ENCODE peak calls at places on chromosomes 11 and 22, in five cellular contexts. B is neuronal stem cell, V is H9, T is trophoblast cell, K is H1. U is an unnamed sample. For H3K4me1, the result is how much of the 10 kb centered on the place peaks cover.

GRCh38 chr11:73467505-73467904 is 91.3 kb downstream of the RELT start:
- DNase-seq in B (no peak), V (no peak), T (no peak), K (no peak), U (no peak)

GRCh38 chr11:82523141-82523540 is 210.5 kb downstream of the FAM181B start:
- DNase-seq in B (peak), V (peak), T (no peak), K (no peak), U (no peak)

GRCh38 chr22:37525073-37525745 is 6.0 kb upstream of the CARD10 start:
- DNase-seq in B (no peak), V (no peak), T (peak), K (no peak), U (peak)

GRCh38 chr11:61587951-61588695 is 7.2 kb upstream of the SYT7 start:
- DNase-seq in B (peak), V (peak), T (no peak), K (peak), U (no peak)

GRCh38 chr11:66546368-66546965 is at the start of gene ACTN3:
- DNase-seq in B (peak), V (peak), T (peak), K (peak), U (no peak)

GRCh38 chr22:31093090-31093850 is 12.2 kb downstream of the SMTN start:
- DNase-seq in B (no peak), V (peak), T (no peak), K (peak), U (no peak)

GRCh38 chr11:11428714-11429113 is 75.7 kb upstream of the CSNK2A3 start:
- DNase-seq in B (no peak), V (no peak), T (no peak), K (no peak), U (no peak)

GRCh38 chr11:73393479-73394415 is 17.5 kb downstream of the RELT start:
- DNase-seq in B (peak), V (peak), T (peak), K (peak), U (peak)

GRCh38 chr22:38569972-38570840 is at the start of gene DMC1:
- DNase-seq in B (peak), V (peak), T (peak), K (peak), U (peak)

GRCh38 chr11:66002648-66003225 is 434 bp downstream of the BANF1 start:
- DNase-seq in B (no peak), V (peak), T (peak), K (no peak), U (peak)

GRCh38 chr11:112004389-112004788 is 20.8 kb upstream of the DLAT start:
- DNase-seq in B (no peak), V (peak), T (no peak), K (peak), U (no peak)

GRCh38 chr11:117560786-117561530 is 233.3 kb downstream of the CEP164 start:
- DNase-seq in B (no peak), V (no peak), T (no peak), K (no peak), U (no peak)

GRCh38 chr11:12499071-12499470 is 121.7 kb downstream of the PARVA start:
- DNase-seq in B (no peak), V (no peak), T (peak), K (peak), U (no peak)

GRCh38 chr11:70763606-70764005 is 365.3 kb downstream of the CTTN start:
- DNase-seq in B (no peak), V (no peak), T (no peak), K (no peak), U (no peak)

GRCh38 chr11:119206512-119207299 is 567 bp downstream of the CBL start:
- DNase-seq in B (peak), V (peak), T (no peak), K (peak), U (peak)
- H2BK120ac ChIP-seq in B (no peak), V (no peak), T (peak), K (no peak), U (peak)

GRCh38 chr11:1761110-1761856 is 2.4 kb downstream of the CTSD start:
- DNase-seq in B (no peak), V (no peak), T (no peak), K (no peak), U (no peak)

GRCh38 chr11:1763336-1763795 is 361 bp downstream of the CTSD start:
- DNase-seq in B (no peak), V (no peak), T (no peak), K (no peak), U (no peak)

GRCh38 chr11:1763796-1764661 is at the start of gene CTSD:
- DNase-seq in B (peak), V (peak), T (peak), K (peak), U (peak)

GRCh38 chr11:1761857-1762536 is 1.7 kb downstream of the CTSD start:
- DNase-seq in B (no peak), V (no peak), T (no peak), K (no peak), U (no peak)

DNA sequence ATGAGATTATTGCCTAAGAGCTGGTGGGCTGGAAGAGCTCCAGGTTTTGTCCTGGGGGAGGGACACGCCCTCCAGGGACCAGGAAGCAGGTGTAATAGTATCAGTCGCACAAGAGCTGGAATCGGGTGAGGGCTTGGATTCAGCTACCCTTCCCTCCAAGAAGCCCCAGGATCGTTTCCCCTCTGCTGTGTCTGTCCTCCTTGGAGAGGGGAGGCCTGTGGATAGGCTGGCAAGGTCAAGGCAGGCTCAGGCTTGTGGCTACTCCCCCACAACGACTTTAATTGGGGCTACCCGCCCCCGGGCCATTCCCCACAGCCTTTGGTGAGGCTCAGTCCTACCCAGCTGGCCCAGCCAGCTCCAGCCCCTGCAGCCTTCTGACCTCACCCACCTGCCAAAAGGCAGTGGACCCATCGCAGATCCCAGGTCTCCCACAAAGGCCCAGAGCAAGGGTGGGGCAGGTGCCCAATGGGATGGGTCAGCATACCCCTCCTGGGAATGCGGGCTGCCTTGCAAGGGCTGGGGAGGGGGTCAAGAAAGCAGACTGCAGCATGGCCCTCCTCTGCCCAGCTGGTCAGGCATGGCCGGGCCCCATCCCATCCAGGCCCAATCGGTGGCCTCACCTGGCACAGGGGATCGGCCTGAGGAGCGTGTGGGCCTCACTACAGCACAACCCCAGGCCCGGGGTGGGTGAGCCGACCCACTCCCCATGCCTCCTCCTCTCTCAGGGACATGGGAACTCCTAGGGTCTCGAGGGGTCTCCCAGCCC is 1.0 kb downstream of the CTSD start:
- DNase-seq in B (no peak), V (no peak), T (no peak), K (no peak), U (no peak)
- H3K4me1 ChIP-seq in B (under half), V (under half), T (under half), K (under half), U (half or more)

GRCh38 chr22:22479116-22479515 is 29.4 kb downstream of the ZNF280B start:
- DNase-seq in B (no peak), V (no peak), T (no peak), K (no peak), U (no peak)

GRCh38 chr22:22480940-22481339 is 27.6 kb downstream of the ZNF280B start:
- DNase-seq in B (no peak), V (no peak), T (no peak), K (no peak), U (no peak)

GRCh38 chr22:22484023-22484422 is 24.5 kb downstream of the ZNF280B start:
- DNase-seq in B (no peak), V (no peak), T (no peak), K (no peak), U (no peak)

GRCh38 chr22:22478450-22478849 is 30.1 kb downstream of the ZNF280B start:
- DNase-seq in B (no peak), V (no peak), T (no peak), K (no peak), U (no peak)

DNA sequence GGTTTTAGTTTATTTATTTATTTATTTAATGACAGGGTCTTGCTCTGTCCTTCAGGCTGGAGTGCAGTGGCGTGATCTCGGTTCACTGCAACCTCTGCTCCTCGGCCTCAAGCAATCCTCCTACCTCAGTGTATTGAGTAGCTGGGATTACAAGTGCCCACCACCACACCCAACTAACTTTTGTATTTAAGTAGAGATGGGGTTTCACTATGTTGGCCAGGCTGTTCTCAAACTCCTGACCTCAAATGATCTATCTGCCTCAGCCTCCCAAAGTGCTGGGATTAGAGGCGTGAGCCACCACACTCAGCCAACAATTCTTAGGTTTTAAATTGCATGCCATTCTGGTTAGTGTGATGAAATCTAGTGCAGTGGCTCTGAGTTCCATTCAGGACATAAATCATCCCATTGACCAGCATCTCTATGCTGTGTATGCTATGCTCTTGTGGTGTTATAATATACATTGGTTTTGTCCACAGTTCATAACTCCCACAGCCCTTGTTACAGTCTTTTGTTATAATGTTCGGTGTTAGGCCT is 28.5 kb downstream of the ZNF280B start:
- DNase-seq in B (no peak), V (no peak), T (peak), K (no peak), U (peak)
- H2BK12ac ChIP-seq in B (no peak), V (no peak), T (no peak), K (no peak), U (no peak)

GRCh38 chr11:69639843-69640242 is 1.1 kb upstream of the CCND1 start:
- DNase-seq in B (no peak), V (no peak), T (no peak), K (no peak), U (no peak)
- H2BK120ac ChIP-seq in B (no peak), V (no peak), T (no peak), K (peak), U (peak)

DNA sequence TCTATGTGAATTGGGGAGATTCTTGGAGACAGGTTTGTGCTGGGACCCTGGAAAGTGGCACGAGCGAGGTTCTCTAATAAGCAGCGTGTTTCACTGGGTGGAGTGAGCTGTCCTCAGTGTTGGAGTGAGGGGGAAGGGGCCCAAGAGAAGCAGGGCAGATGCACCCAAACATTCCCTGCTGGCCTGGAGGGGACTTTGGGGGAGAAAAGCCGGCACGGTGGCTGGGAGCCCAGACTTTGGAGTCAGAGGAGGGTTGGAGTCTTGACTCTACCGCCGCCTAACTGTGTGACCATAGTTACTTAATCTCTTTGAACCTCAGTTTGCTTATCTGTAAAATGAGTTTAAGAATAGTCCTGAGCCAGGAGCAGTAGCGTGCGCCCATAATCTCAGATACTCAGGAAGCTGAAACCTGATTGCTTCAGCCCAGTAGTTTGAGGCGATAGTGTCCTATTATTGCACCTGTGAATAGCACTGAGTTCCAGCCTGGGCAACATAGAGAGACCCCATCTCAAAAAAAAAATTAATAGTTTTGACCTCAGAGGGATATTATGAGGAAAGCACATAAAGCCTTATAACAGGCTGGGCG is 614 bp downstream of the NR1H3 start:
- DNase-seq in B (no peak), V (no peak), T (no peak), K (no peak), U (no peak)
- H3K4me1 ChIP-seq in B (under half), V (under half), T (under half), K (under half), U (under half)

GRCh38 chr22:47552541-47553205 is 790.2 kb downstream of the TBC1D22A start:
- DNase-seq in B (no peak), V (no peak), T (no peak), K (no peak), U (no peak)
- H2BK12ac ChIP-seq in B (no peak), V (no peak), T (no peak), K (no peak), U (no peak)